ENCODE peak calls at places on chromosomes 2 and 18, in eight cellular contexts. P is MM.1S, J is GM23338, W is neural progenitor cell, H is hepatocyte, Y is GM23248, S is HCT116, O is PC-3. M is an unnamed sample.

GRCh38 chr2:18993756-18994155 is 364.7 kb downstream of the OSR1 start:
- DNase-seq in P (no peak), J (no peak), W (no peak), H (no peak), Y (peak; percentile 9), S (no peak), O (no peak), M (no peak)

GRCh38 chr2:230153390-230153976 is 66.3 kb downstream of the SP110 start:
- DNase-seq in P (no peak), J (no peak), W (peak; percentile 13), H (peak; percentile 49), Y (peak; percentile 33), S (no peak), O (no peak), M (no peak)

GRCh38 chr2:148020036-148020357 is 540 bp downstream of the ORC4 start:
- DNase-seq in P (no peak), J (no peak), W (no peak), H (no peak), Y (peak; percentile 72), S (no peak), O (no peak), M (no peak)

GRCh38 chr2:173831312-173832229 is 133.6 kb downstream of the SP3 start:
- DNase-seq in P (no peak), J (no peak), W (peak; percentile 11), H (peak; percentile 56), Y (peak; percentile 54), S (no peak), O (no peak), M (no peak)

GRCh38 chr18:26089247-26090129 is 925 bp downstream of the SS18 start:
- DNase-seq in P (peak; percentile 45), J (peak; percentile 41), W (peak; percentile 52), H (peak; percentile 33), Y (peak; percentile 60), S (no peak), O (peak; percentile 20), M (peak; percentile 10)

GRCh38 chr18:67217551-67218166 is 298.9 kb downstream of the DSEL start:
- DNase-seq in P (peak; percentile 49), J (peak; percentile 75), W (peak; percentile 75), H (peak; percentile 81), Y (peak; percentile 83), S (peak; percentile 15), O (peak; percentile 73), M (peak; percentile 58)

GRCh38 chr18:22045221-22045918 is 124.0 kb upstream of the GATA6 start:
- DNase-seq in P (no peak), J (no peak), W (no peak), H (peak; percentile 68), Y (no peak), S (no peak), O (no peak), M (no peak)

GRCh38 chr2:127662937-127663565 is 12.3 kb downstream of the LIMS2 start:
- DNase-seq in P (no peak), J (no peak), W (no peak), H (no peak), Y (peak; percentile 31), S (no peak), O (no peak), M (peak; percentile 79)

GRCh38 chr2:39523308-39524044 is 86.4 kb upstream of the MAP4K3 start:
- DNase-seq in P (no peak), J (no peak), W (no peak), H (no peak), Y (peak; percentile 90), S (peak; percentile 8), O (peak; percentile 91), M (no peak)

GRCh38 chr18:13530879-13531387 is 195.4 kb downstream of the FAM210A start:
- DNase-seq in P (peak; percentile 37), J (peak; percentile 50), W (peak; percentile 52), H (peak; percentile 55), Y (peak; percentile 72), S (peak; percentile 4), O (peak; percentile 47), M (peak; percentile 43)

GRCh38 chr2:158928965-158929364 is 39.5 kb upstream of the TANC1 start:
- DNase-seq in P (no peak), J (no peak), W (no peak), H (peak; percentile 26), Y (no peak), S (no peak), O (peak; percentile 38), M (no peak)

GRCh38 chr18:53148056-53148574 is 808.1 kb downstream of the DCC start:
- DNase-seq in P (no peak), J (no peak), W (no peak), H (no peak), Y (no peak), S (no peak), O (no peak), M (no peak)

DNA sequence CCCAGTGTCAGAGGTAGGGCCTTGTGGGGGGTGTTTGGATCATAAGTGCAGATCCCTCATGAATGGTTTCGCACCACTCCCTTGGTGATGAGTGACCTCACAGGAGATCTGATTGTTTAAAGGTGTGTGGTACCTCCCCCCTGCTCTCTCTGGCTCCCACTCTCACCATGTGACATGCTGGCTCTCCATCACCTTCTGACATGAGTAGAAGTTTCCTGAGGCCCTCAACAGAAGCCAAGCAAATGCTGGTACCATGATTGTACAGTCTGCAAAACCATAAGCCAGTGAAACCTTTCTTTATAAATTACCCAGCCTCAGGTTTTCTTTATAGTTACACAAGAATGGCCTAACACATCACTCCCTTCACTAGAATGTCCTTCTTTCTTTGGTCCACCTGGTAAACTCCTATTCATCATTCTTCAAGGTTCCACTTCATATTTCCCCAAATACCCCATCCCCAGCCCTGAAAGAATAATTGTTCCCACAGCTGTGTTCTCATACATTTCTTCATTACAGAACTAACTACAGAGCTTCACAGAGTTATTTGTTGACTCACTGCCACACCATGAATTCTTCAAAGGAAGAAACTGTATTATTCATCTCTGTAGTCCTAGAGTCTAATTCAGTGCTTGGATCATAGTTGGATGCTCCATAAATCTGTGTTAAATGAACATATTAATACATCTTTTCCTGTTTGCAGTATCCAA is 81.2 kb upstream of the STK17B start:
- DNase-seq in P (no peak), J (no peak), W (no peak), H (no peak), Y (peak; percentile 76), S (no peak), O (no peak), M (no peak)
- TF ChIP-seq EZH2phosphoT487 in P (no peak), J (no peak), W (no peak), H (no peak), Y (no peak), S (no peak), O (no peak), M (no peak)

DNA sequence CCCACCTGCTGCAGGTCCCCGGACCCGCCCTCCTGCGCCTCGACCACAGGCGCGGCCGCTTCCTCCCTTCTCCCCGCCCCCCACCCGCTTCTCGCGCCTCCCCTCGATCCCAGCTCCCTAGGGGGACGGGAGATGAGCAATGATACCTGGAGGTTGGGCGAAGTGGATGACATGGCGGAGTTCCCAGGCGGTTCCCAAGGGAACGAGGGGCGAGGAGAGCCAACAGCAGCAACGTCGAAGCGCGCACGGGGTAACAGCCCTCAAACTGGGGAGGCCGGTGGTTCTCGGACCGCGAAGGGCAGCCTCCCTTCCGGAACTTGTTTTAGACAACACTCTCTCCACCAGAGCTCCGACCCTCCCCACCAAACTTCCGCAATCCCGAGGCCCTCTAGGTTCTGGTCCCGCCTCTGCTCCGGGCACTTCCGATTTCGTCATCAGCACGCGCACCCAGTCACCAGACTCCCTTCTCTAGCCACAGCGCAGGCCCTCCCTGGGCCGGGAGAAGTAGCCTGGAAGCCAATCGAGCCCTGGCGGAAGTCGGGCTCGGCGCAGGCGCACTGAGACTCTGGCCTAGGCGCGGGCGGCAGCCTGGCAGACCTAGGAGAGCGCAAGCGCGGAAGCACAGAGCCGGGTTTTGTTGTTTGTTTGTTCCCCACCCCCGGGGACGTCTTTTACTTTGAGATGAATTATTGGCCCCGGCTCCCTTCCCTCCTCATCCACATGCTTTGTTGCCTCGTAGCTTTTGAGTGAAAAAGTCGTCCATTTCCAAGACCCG is at the start of gene VPS4B:
- DNase-seq in P (peak; percentile 99), J (peak; percentile 99), W (peak; percentile 100), H (peak; percentile 100), Y (peak; percentile 99), S (peak; percentile 98), O (peak; percentile 99), M (peak; percentile 96)
- TF ChIP-seq EZH2phosphoT487 in P (no peak), J (no peak), W (peak; percentile 27), H (no peak), Y (no peak), S (no peak), O (no peak), M (no peak)

GRCh38 chr18:42029100-42029499 is 74.1 kb downstream of the PIK3C3 start:
- DNase-seq in P (no peak), J (no peak), W (no peak), H (no peak), Y (no peak), S (no peak), O (no peak), M (no peak)

GRCh38 chr18:42030586-42031182 is 75.7 kb downstream of the PIK3C3 start:
- DNase-seq in P (no peak), J (peak; percentile 67), W (peak; percentile 50), H (peak; percentile 34), Y (peak; percentile 55), S (no peak), O (peak; percentile 27), M (peak; percentile 27)

GRCh38 chr18:42025491-42025890 is 70.5 kb downstream of the PIK3C3 start:
- DNase-seq in P (no peak), J (no peak), W (no peak), H (no peak), Y (no peak), S (no peak), O (no peak), M (no peak)

GRCh38 chr18:42025974-42026625 is 71.1 kb downstream of the PIK3C3 start:
- DNase-seq in P (peak; percentile 11), J (no peak), W (no peak), H (no peak), Y (no peak), S (no peak), O (no peak), M (no peak)

DNA sequence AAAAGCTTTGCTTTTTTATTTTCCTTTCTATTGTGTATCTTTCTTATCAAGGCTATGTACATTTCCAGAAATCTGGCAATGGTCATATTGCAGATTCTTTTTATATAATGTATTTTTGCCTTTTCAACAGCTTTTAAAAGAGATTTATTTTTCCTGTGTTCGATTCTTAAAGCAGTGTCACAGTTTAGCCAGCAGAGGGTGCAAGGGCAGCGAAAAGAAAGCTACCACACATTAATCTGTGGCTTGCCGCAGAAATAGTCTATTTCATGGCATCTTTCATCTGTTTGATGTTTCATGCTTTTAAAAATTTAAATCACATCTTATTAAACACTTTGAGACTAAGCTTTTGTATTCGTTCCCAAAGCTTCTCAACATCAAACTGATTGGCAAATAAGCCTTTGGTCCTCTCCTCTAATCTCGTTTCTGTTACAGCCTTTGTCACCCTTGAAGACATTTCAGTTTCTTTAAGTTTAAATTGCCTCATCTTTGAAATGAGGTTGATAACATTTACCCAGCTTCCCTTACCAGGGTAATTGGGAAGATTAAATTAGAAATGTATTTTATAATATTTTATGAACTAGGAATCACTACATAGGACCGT is 73.3 kb downstream of the PIK3C3 start:
- DNase-seq in P (no peak), J (peak; percentile 55), W (peak; percentile 29), H (peak; percentile 54), Y (peak; percentile 62), S (no peak), O (peak; percentile 29), M (peak; percentile 37)
- TF ChIP-seq EZH2phosphoT487 in P (no peak), J (no peak), W (no peak), H (no peak), Y (no peak), S (no peak), O (no peak), M (no peak)

DNA sequence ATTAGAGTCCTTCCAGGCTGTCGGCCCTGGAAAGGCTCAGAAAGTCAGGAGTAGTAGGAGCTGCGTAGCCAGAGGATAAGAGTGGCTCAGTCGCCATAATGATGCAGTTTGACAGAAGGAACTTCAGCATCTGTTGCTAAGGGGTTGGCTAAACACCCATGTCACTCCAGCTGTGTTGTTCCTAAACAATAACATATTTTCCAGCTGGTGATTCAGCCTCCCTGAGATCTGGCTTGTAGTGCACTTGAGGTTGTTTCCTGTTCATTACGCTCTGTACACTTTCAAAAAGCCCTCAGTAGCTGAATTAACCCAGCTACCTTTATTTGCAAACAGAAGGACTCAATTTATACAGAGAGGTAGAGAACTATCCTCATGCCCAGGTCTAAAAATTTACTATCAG is 39.7 kb upstream of the EPAS1 start:
- DNase-seq in P (peak; percentile 55), J (no peak), W (no peak), H (no peak), Y (peak; percentile 61), S (no peak), O (no peak), M (peak; percentile 53)
- TF ChIP-seq EZH2phosphoT487 in P (no peak), J (no peak), W (no peak), H (no peak), Y (no peak), S (no peak), O (no peak), M (no peak)

M was measured in SK-N-SH.